ENCODE peak calls at places on chromosomes 11 and 22, in seven cellular contexts. One of them, this sample, is unnamed.
A peak's percentile ranks its signal among the peaks of the same experiment; 100 is the strongest.

GRCh38 chr22:38467904-38468760 is at the start of gene KDELR3:
- DNase-seq in PC-3: peak; percentile 62
- DNase-seq in tibial nerve: peak; percentile 26
- DNase-seq in endodermal cell: peak; percentile 74
- DNase-seq in MM.1S: no peak
- DNase-seq in cardiac fibroblast: peak; percentile 83
- DNase-seq in astrocyte of the cerebellum: no peak
- DNase-seq in this sample: no peak

GRCh38 chr22:38696606-38697005 is 4.1 kb downstream of the JOSD1 start:
- DNase-seq in PC-3: peak; percentile 77
- DNase-seq in tibial nerve: no peak
- DNase-seq in endodermal cell: no peak
- DNase-seq in MM.1S: no peak
- DNase-seq in cardiac fibroblast: peak; percentile 86
- DNase-seq in astrocyte of the cerebellum: peak; percentile 57
- DNase-seq in this sample: peak; percentile 55

GRCh38 chr11:107857550-107858216 is 904 bp downstream of the SLC35F2 start:
- DNase-seq in PC-3: no peak
- DNase-seq in tibial nerve: no peak
- DNase-seq in endodermal cell: no peak
- DNase-seq in MM.1S: peak; percentile 36
- DNase-seq in cardiac fibroblast: peak; percentile 6
- DNase-seq in astrocyte of the cerebellum: no peak
- DNase-seq in this sample: no peak

GRCh38 chr11:78109011-78109685 is 29.5 kb upstream of the NDUFC2 start:
- DNase-seq in PC-3: no peak
- DNase-seq in tibial nerve: no peak
- DNase-seq in endodermal cell: no peak
- DNase-seq in MM.1S: no peak
- DNase-seq in cardiac fibroblast: no peak
- DNase-seq in astrocyte of the cerebellum: no peak
- DNase-seq in this sample: no peak

GRCh38 chr11:77695417-77695816 is 57.8 kb upstream of the CLNS1A start:
- DNase-seq in PC-3: no peak
- DNase-seq in tibial nerve: no peak
- DNase-seq in endodermal cell: no peak
- DNase-seq in MM.1S: no peak
- DNase-seq in cardiac fibroblast: no peak
- DNase-seq in astrocyte of the cerebellum: no peak
- DNase-seq in this sample: no peak

GRCh38 chr11:113667801-113668200 is 38.3 kb downstream of the TMPRSS5 start:
- DNase-seq in PC-3: peak; percentile 37
- DNase-seq in tibial nerve: no peak
- DNase-seq in endodermal cell: peak; percentile 10
- DNase-seq in MM.1S: no peak
- DNase-seq in cardiac fibroblast: no peak
- DNase-seq in astrocyte of the cerebellum: no peak
- DNase-seq in this sample: no peak

GRCh38 chr11:70503878-70504240 is 105.5 kb downstream of the CTTN start:
- DNase-seq in PC-3: no peak
- DNase-seq in tibial nerve: no peak
- DNase-seq in endodermal cell: peak; percentile 87
- DNase-seq in MM.1S: no peak
- DNase-seq in cardiac fibroblast: no peak
- DNase-seq in astrocyte of the cerebellum: no peak
- DNase-seq in this sample: no peak

GRCh38 chr11:128512478-128513127 is 74.8 kb downstream of the ETS1 start:
- DNase-seq in PC-3: no peak
- DNase-seq in tibial nerve: no peak
- DNase-seq in endodermal cell: no peak
- DNase-seq in MM.1S: no peak
- DNase-seq in cardiac fibroblast: no peak
- DNase-seq in astrocyte of the cerebellum: no peak
- DNase-seq in this sample: no peak

GRCh38 chr11:74307409-74307808 is 4.0 kb downstream of the P4HA3 start:
- DNase-seq in PC-3: no peak
- DNase-seq in tibial nerve: no peak
- DNase-seq in endodermal cell: no peak
- DNase-seq in MM.1S: no peak
- DNase-seq in cardiac fibroblast: peak; percentile 80
- DNase-seq in astrocyte of the cerebellum: peak; percentile 71
- DNase-seq in this sample: no peak

GRCh38 chr11:108009497-108010360 is 1.0 kb downstream of the CUL5 start:
- DNase-seq in PC-3: peak; percentile 50
- DNase-seq in tibial nerve: no peak
- DNase-seq in endodermal cell: no peak
- DNase-seq in MM.1S: no peak
- DNase-seq in cardiac fibroblast: peak; percentile 13
- DNase-seq in astrocyte of the cerebellum: no peak
- DNase-seq in this sample: no peak

GRCh38 chr11:28110839-28111235 is 2.6 kb downstream of the METTL15 start:
- DNase-seq in PC-3: no peak
- DNase-seq in tibial nerve: no peak
- DNase-seq in endodermal cell: peak; percentile 32
- DNase-seq in MM.1S: no peak
- DNase-seq in cardiac fibroblast: no peak
- DNase-seq in astrocyte of the cerebellum: no peak
- DNase-seq in this sample: no peak

GRCh38 chr11:2190670-2191471 is 19.3 kb upstream of the TH start:
- DNase-seq in PC-3: no peak
- DNase-seq in tibial nerve: no peak
- DNase-seq in endodermal cell: no peak
- DNase-seq in MM.1S: no peak
- DNase-seq in cardiac fibroblast: no peak
- DNase-seq in astrocyte of the cerebellum: no peak
- DNase-seq in this sample: no peak

GRCh38 chr22:32788884-32789624 is 12.5 kb upstream of the TIMP3 start:
- DNase-seq in PC-3: no peak
- DNase-seq in tibial nerve: no peak
- DNase-seq in endodermal cell: no peak
- DNase-seq in MM.1S: no peak
- DNase-seq in cardiac fibroblast: peak; percentile 79
- DNase-seq in astrocyte of the cerebellum: no peak
- DNase-seq in this sample: no peak

GRCh38 chr11:122138759-122139594 is 23.0 kb upstream of the BLID start:
- DNase-seq in PC-3: peak; percentile 44
- DNase-seq in tibial nerve: no peak
- DNase-seq in endodermal cell: peak; percentile 37
- DNase-seq in MM.1S: no peak
- DNase-seq in cardiac fibroblast: no peak
- DNase-seq in astrocyte of the cerebellum: no peak
- DNase-seq in this sample: no peak

GRCh38 chr11:1749787-1750351 is 526 bp downstream of the IFITM10 start:
- DNase-seq in PC-3: peak; percentile 45
- DNase-seq in tibial nerve: no peak
- DNase-seq in endodermal cell: no peak
- DNase-seq in MM.1S: no peak
- DNase-seq in cardiac fibroblast: peak; percentile 82
- DNase-seq in astrocyte of the cerebellum: peak; percentile 31
- DNase-seq in this sample: peak; percentile 43

GRCh38 chr11:91773090-91773489 is 451.5 kb upstream of the FAT3 start:
- DNase-seq in PC-3: peak; percentile 48
- DNase-seq in tibial nerve: no peak
- DNase-seq in endodermal cell: peak; percentile 80
- DNase-seq in MM.1S: no peak
- DNase-seq in cardiac fibroblast: peak; percentile 15
- DNase-seq in astrocyte of the cerebellum: no peak
- DNase-seq in this sample: no peak

GRCh38 chr11:115153135-115153534 is 351.1 kb downstream of the CADM1 start:
- DNase-seq in PC-3: no peak
- DNase-seq in tibial nerve: no peak
- DNase-seq in endodermal cell: no peak
- DNase-seq in MM.1S: no peak
- DNase-seq in cardiac fibroblast: no peak
- DNase-seq in astrocyte of the cerebellum: no peak
- DNase-seq in this sample: no peak

GRCh38 chr11:125886997-125887372 is 483 bp upstream of the HYLS1 start:
- DNase-seq in PC-3: peak; percentile 63
- DNase-seq in tibial nerve: peak; percentile 11
- DNase-seq in endodermal cell: peak; percentile 73
- DNase-seq in MM.1S: peak; percentile 68
- DNase-seq in cardiac fibroblast: peak; percentile 20
- DNase-seq in astrocyte of the cerebellum: no peak
- DNase-seq in this sample: no peak

GRCh38 chr11:119315139-119316016 is 1.6 kb downstream of the MCAM start:
- DNase-seq in PC-3: peak; percentile 84
- DNase-seq in tibial nerve: no peak
- DNase-seq in endodermal cell: peak; percentile 85
- DNase-seq in MM.1S: peak; percentile 87
- DNase-seq in cardiac fibroblast: no peak
- DNase-seq in astrocyte of the cerebellum: no peak
- DNase-seq in this sample: no peak

GRCh38 chr11:1229471-1230120 is 6.7 kb downstream of the MUC5B start:
- DNase-seq in PC-3: no peak
- DNase-seq in tibial nerve: no peak
- DNase-seq in endodermal cell: peak; percentile 25
- DNase-seq in MM.1S: no peak
- DNase-seq in cardiac fibroblast: no peak
- DNase-seq in astrocyte of the cerebellum: no peak
- DNase-seq in this sample: no peak

GRCh38 chr11:68383976-68384501 is 71.6 kb downstream of the LRP5 start:
- DNase-seq in PC-3: peak; percentile 68
- DNase-seq in tibial nerve: peak; percentile 88
- DNase-seq in endodermal cell: peak; percentile 94
- DNase-seq in MM.1S: peak; percentile 24
- DNase-seq in cardiac fibroblast: peak; percentile 61
- DNase-seq in astrocyte of the cerebellum: no peak
- DNase-seq in this sample: no peak

GRCh38 chr11:44746894-44747293 is 20.1 kb downstream of the TSPAN18 start:
- DNase-seq in PC-3: no peak
- DNase-seq in tibial nerve: no peak
- DNase-seq in endodermal cell: peak; percentile 28
- DNase-seq in MM.1S: no peak
- DNase-seq in cardiac fibroblast: no peak
- DNase-seq in astrocyte of the cerebellum: no peak
- DNase-seq in this sample: no peak

GRCh38 chr11:117427356-117427874 is 99.8 kb downstream of the CEP164 start:
- DNase-seq in PC-3: no peak
- DNase-seq in tibial nerve: no peak
- DNase-seq in endodermal cell: no peak
- DNase-seq in MM.1S: no peak
- DNase-seq in cardiac fibroblast: no peak
- DNase-seq in astrocyte of the cerebellum: no peak
- DNase-seq in this sample: no peak

GRCh38 chr11:73833067-73833466 is 43.6 kb downstream of the COA4 start:
- DNase-seq in PC-3: peak; percentile 20
- DNase-seq in tibial nerve: no peak
- DNase-seq in endodermal cell: no peak
- DNase-seq in MM.1S: no peak
- DNase-seq in cardiac fibroblast: no peak
- DNase-seq in astrocyte of the cerebellum: no peak
- DNase-seq in this sample: no peak

DNA sequence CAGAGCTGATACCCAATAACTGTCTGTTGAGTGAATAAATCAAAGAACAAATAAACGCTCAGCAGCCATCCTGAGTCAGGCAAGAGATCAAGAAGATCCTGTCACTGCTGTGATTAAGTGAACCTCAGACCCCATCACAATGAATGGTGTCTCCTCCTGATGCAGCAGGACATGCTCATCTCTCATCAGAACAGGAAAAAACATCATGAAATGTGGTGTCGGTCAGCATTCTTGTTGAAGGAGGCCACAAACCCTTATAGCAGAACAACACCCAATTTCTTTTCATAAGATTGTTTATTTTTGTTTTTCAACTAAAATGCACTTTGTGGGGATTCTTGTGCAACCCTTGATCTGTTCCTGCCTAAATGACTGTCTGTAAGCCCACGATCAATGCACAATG is 60.3 kb downstream of the SYTL2 start:
- DNase-seq in PC-3: no peak
- DNase-seq in tibial nerve: no peak
- DNase-seq in endodermal cell: no peak
- DNase-seq in MM.1S: no peak
- DNase-seq in cardiac fibroblast: no peak
- DNase-seq in astrocyte of the cerebellum: no peak
- DNase-seq in this sample: no peak
- H3K4me3 ChIP-seq in PC-3: no peak overlapping the region
- H3K4me3 ChIP-seq in tibial nerve: no peak overlapping the region
- H3K4me3 ChIP-seq in endodermal cell: no peak overlapping the region
- H3K4me3 ChIP-seq in MM.1S: no peak overlapping the region
- H3K4me3 ChIP-seq in cardiac fibroblast: no peak overlapping the region
- H3K4me3 ChIP-seq in astrocyte of the cerebellum: no peak overlapping the region
- H3K4me3 ChIP-seq in this sample: no peak overlapping the region

GRCh38 chr11:12185914-12186313 is 75.5 kb downstream of the MICAL2 start:
- DNase-seq in PC-3: no peak
- DNase-seq in tibial nerve: no peak
- DNase-seq in endodermal cell: no peak
- DNase-seq in MM.1S: no peak
- DNase-seq in cardiac fibroblast: peak; percentile 82
- DNase-seq in astrocyte of the cerebellum: no peak
- DNase-seq in this sample: no peak
- TF ChIP-seq CTCF in PC-3: no peak
- TF ChIP-seq CTCF in tibial nerve: no peak
- TF ChIP-seq CTCF in endodermal cell: peak; percentile 42
- TF ChIP-seq CTCF in MM.1S: no peak
- TF ChIP-seq CTCF in cardiac fibroblast: no peak
- TF ChIP-seq CTCF in astrocyte of the cerebellum: no peak
- TF ChIP-seq CTCF in this sample: peak; percentile 9

DNA sequence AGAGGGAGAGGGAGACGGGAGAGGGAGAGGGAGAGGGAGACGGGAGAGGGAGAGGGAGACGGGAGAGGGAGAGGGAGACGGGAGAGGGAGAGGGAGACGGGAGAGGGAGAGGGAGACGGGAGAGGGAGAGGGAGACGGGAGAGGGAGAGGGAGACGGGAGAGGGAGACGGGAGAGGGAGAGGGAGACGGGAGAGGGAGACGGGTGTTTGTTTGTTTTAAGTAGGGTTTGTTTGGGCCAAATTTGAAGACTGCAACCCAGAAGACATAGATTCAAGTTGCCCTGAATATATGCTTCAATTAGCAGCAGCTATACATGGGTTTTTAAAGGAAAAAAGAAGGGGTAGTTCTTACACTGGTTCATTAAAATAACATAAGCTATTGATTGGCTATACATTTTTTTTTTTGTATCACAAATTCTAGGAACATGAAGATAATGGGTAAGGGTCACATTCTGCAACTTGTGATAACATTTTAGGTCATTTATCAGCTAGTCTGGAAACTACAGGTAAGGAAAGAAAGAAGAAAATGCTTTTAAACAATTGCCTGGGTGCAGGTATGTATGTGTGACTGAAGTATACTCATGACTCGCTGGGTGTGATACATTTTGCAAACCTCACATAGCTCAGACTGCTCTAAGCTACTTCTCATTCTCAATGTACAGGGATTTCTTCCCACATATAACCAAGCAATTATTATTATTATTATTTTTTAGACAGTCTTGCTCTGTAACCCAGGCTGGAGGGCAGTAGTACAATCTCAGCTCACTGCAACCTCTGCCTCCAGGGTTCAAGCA is 67.3 kb downstream of the MCHR1 start:
- DNase-seq in PC-3: no peak
- DNase-seq in tibial nerve: no peak
- DNase-seq in endodermal cell: no peak
- DNase-seq in MM.1S: no peak
- DNase-seq in cardiac fibroblast: no peak
- DNase-seq in astrocyte of the cerebellum: no peak
- DNase-seq in this sample: no peak
- H3K4me3 ChIP-seq in PC-3: no peak overlapping the region
- H3K4me3 ChIP-seq in tibial nerve: no peak overlapping the region
- H3K4me3 ChIP-seq in endodermal cell: no peak overlapping the region
- H3K4me3 ChIP-seq in MM.1S: no peak overlapping the region
- H3K4me3 ChIP-seq in cardiac fibroblast: no peak overlapping the region
- H3K4me3 ChIP-seq in astrocyte of the cerebellum: no peak overlapping the region
- H3K4me3 ChIP-seq in this sample: no peak overlapping the region

GRCh38 chr11:104151404-104152204 is 12.3 kb downstream of the PDGFD start:
- DNase-seq in PC-3: peak; percentile 48
- DNase-seq in tibial nerve: no peak
- DNase-seq in endodermal cell: no peak
- DNase-seq in MM.1S: peak; percentile 14
- DNase-seq in cardiac fibroblast: peak; percentile 49
- DNase-seq in astrocyte of the cerebellum: no peak
- DNase-seq in this sample: no peak
- TF ChIP-seq CTCF in PC-3: peak; percentile 73
- TF ChIP-seq CTCF in tibial nerve: peak; percentile 11
- TF ChIP-seq CTCF in endodermal cell: peak; percentile 69
- TF ChIP-seq CTCF in MM.1S: peak; percentile 47
- TF ChIP-seq CTCF in cardiac fibroblast: peak; percentile 21
- TF ChIP-seq CTCF in astrocyte of the cerebellum: no peak
- TF ChIP-seq CTCF in this sample: peak; percentile 34